ENCODE peak calls at places on chromosome 4, in five cellular contexts. C is foreskin fibroblast, N is heart left ventricle, T is Caco-2, W is mammary epithelial cell. P is an unnamed sample.

GRCh38 chr4:9600246-9600645 is 156.0 kb downstream of the DEFB131A start:
- DNase-seq in C (no peak), N (no peak), T (no peak), W (no peak), P (no peak)

GRCh38 chr4:176404591-176404990 is 84.8 kb downstream of the SPCS3 start:
- DNase-seq in C (peak), N (no peak), T (no peak), W (peak), P (peak)

GRCh38 chr4:142396279-142396678 is 449.8 kb downstream of the INPP4B start:
- DNase-seq in C (peak), N (no peak), T (no peak), W (peak), P (no peak)

GRCh38 chr4:186104114-186104894 is at the start of gene FAM149A:
- DNase-seq in C (no peak), N (peak), T (peak), W (peak), P (no peak)

GRCh38 chr4:175509320-175509719 is 302.7 kb downstream of the GPM6A start:
- DNase-seq in C (no peak), N (no peak), T (no peak), W (no peak), P (no peak)

GRCh38 chr4:41506071-41506470 is 31.9 kb upstream of the LIMCH1 start:
- DNase-seq in C (peak), N (no peak), T (peak), W (no peak), P (peak)

GRCh38 chr4:124227979-124228378 is 484.6 kb downstream of the ANKRD50 start:
- DNase-seq in C (no peak), N (no peak), T (no peak), W (no peak), P (no peak)

GRCh38 chr4:21097026-21097425 is 396.8 kb downstream of the PACRGL start:
- DNase-seq in C (peak), N (no peak), T (no peak), W (no peak), P (no peak)

GRCh38 chr4:105714071-105714521 is 5.5 kb downstream of the GSTCD start:
- DNase-seq in C (peak), N (no peak), T (no peak), W (peak), P (no peak)

GRCh38 chr4:101126044-101126443 is 221.3 kb downstream of the PPP3CA start:
- DNase-seq in C (peak), N (no peak), T (no peak), W (no peak), P (peak)

GRCh38 chr4:71595576-71596108 is 188.2 kb downstream of the GC start:
- DNase-seq in C (no peak), N (no peak), T (no peak), W (peak), P (no peak)

GRCh38 chr4:156538651-156539285 is 432.8 kb downstream of the PDGFC start:
- DNase-seq in C (no peak), N (no peak), T (no peak), W (peak), P (no peak)

GRCh38 chr4:110514889-110515479 is 39.0 kb downstream of the ENPEP start:
- DNase-seq in C (peak), N (no peak), T (no peak), W (peak), P (peak)

GRCh38 chr4:78561677-78562076 is 10.1 kb downstream of the ANXA3 start:
- DNase-seq in C (peak), N (no peak), T (no peak), W (no peak), P (no peak)

GRCh38 chr4:83454626-83455025 is 997 bp downstream of the HELQ start:
- DNase-seq in C (peak), N (no peak), T (no peak), W (peak), P (peak)

GRCh38 chr4:168694669-168695068 is 197.8 kb downstream of the PALLD start:
- DNase-seq in C (peak), N (no peak), T (no peak), W (no peak), P (peak)

GRCh38 chr4:184383497-184384055 is 90.8 kb downstream of the IRF2 start:
- DNase-seq in C (peak), N (peak), T (no peak), W (peak), P (peak)

GRCh38 chr4:187179086-187180070 is 455.7 kb upstream of the FAT1 start:
- DNase-seq in C (peak), N (no peak), T (no peak), W (no peak), P (no peak)

DNA sequence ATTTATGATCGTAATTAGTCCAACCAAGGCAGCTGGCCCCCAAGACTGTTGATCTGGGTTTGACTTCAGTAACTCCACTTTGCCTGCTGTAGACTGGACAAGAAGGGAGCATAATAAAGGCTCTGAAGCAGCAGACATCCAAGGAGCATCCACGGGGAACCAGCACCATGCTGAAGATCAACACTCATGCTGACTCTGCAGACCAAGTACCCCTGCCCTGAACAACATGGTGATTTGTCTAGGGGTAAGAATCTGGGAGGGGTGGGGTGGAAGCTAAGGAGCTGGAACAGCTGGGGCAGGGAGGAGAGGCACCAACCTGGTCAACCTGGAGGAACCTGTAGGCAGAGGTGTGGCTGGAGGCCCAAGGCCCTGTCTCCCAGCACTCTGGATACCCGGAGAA is 2.1 kb downstream of the TEC start:
- DNase-seq in C (no peak), N (no peak), T (no peak), W (no peak), P (no peak)
- H3K4me3 ChIP-seq in C (no peak), N (no peak), T (no peak), W (no peak), P (no peak)

DNA sequence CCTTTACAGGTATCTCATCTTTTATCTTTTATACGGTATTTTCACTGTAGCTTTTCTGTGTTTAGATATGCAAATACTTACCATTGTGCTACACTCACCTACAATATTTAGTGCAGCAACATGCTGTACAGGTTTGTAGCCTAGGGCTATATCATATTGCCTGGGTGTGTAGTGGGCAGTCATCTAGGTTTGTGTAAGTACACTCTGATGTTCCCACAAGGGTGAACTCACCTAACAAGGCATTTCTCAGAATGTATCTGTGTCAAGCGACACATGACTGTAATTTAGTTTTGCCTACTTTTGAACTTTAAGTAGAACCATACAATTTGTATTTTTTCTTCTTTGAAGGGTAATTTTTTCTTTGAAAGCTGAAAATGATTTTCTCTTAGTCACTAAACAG is 54.2 kb upstream of the SLC10A4 start:
- DNase-seq in C (no peak), N (no peak), T (no peak), W (no peak), P (no peak)
- TF ChIP-seq CTCF in C (no peak), N (no peak), T (no peak), W (no peak), P (no peak)

DNA sequence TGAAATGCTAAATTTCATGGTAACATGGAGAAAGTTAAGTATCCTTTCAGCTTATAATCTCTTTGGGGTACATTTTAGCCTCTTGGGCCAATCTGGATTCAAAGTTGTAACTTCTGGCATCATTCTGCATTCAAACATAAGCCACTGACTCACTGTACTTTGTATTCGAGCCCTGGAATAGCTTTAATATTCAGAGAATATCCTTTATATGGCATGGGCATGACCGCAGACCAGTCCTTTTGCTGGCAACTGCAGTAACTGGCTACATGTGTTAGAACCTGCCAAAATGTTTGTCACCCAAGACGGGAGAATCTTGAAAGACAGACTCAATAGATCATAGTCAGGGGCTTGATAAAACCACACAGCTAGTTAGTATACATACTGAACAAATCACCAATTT is 3.3 kb downstream of the GASK1B start:
- DNase-seq in C (peak), N (no peak), T (no peak), W (peak), P (no peak)
- H3K4me3 ChIP-seq in C (peak), N (peak), T (peak), W (peak), P (peak)

DNA sequence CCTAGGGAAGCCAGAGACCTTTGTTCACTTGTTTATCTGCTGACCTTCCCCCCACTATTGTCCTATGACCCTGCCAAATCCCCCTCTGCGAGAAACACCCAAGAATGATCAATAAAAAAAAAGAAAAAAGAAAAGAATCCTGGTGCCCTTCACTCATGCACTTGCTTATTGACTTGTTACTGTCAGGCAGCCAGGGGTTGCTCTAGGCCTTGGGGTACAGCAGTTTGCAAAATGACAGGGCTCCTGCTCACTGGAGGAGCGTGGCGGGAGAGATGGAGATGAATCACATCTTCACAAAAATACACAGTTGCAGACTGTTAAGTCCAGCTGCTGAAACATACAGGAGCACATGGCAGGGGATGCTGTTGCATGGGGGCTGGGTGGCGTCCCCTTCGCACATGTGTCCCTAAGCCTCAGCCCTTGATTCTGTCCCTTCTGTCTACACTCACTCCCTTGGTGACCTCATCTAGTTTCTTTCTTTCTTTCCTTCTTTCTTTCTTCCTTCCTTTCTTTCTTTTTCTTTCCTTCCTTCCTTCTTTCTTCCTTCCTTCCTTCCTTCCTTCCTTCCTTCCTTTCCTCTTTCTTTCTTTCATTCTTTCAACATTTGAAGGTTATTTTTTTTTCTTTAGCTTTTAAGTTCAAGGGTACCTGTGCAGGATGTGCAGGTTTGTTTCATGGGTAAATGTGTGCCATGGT is 16.9 kb upstream of the TMEM271 start:
- DNase-seq in C (no peak), N (no peak), T (no peak), W (no peak), P (no peak)
- TF ChIP-seq CTCF in C (no peak), N (no peak), T (no peak), W (no peak), P (no peak)

P was measured in fibroblast of villous mesenchyme.